ENCODE peak calls at places on chromosomes 5 and 9, in four cellular contexts. One of them, this sample, is unnamed.

GRCh38 chr5:150111121-150111520 is 24.8 kb upstream of the CSF1R start:
- DNase-seq in H9: no peak
- DNase-seq in PC-3: no peak
- DNase-seq in mesothelial cell of epicardium: peak; percentile 32
- DNase-seq in this sample: no peak

GRCh38 chr9:138049779-138050471 is 172.3 kb downstream of the CACNA1B start:
- DNase-seq in H9: no peak
- DNase-seq in PC-3: no peak
- DNase-seq in mesothelial cell of epicardium: peak; percentile 34
- DNase-seq in this sample: no peak

GRCh38 chr5:113425909-113426308 is 8.9 kb downstream of the TSSK1B start:
- DNase-seq in H9: no peak
- DNase-seq in PC-3: no peak
- DNase-seq in mesothelial cell of epicardium: no peak
- DNase-seq in this sample: no peak

GRCh38 chr5:14216902-14217301 is 73.8 kb downstream of the TRIO start:
- DNase-seq in H9: peak; percentile 80
- DNase-seq in PC-3: no peak
- DNase-seq in mesothelial cell of epicardium: no peak
- DNase-seq in this sample: no peak

GRCh38 chr5:80798633-80799032 is 143.8 kb upstream of the DHFR start:
- DNase-seq in H9: no peak
- DNase-seq in PC-3: no peak
- DNase-seq in mesothelial cell of epicardium: no peak
- DNase-seq in this sample: no peak

GRCh38 chr5:108432024-108432423 is 50.1 kb upstream of the FBXL17 start:
- DNase-seq in H9: no peak
- DNase-seq in PC-3: peak; percentile 61
- DNase-seq in mesothelial cell of epicardium: no peak
- DNase-seq in this sample: peak; percentile 29

GRCh38 chr5:113152053-113152452 is 175.5 kb downstream of the DCP2 start:
- DNase-seq in H9: no peak
- DNase-seq in PC-3: no peak
- DNase-seq in mesothelial cell of epicardium: no peak
- DNase-seq in this sample: no peak

GRCh38 chr9:76987594-76988200 is 31.8 kb upstream of the FOXB2 start:
- DNase-seq in H9: peak; percentile 73
- DNase-seq in PC-3: peak; percentile 69
- DNase-seq in mesothelial cell of epicardium: no peak
- DNase-seq in this sample: peak; percentile 39

GRCh38 chr5:6572086-6572824 is 60.6 kb downstream of the NSUN2 start:
- DNase-seq in H9: no peak
- DNase-seq in PC-3: no peak
- DNase-seq in mesothelial cell of epicardium: peak; percentile 22
- DNase-seq in this sample: no peak

GRCh38 chr9:3246231-3246630 is 279.6 kb downstream of the RFX3 start:
- DNase-seq in H9: no peak
- DNase-seq in PC-3: no peak
- DNase-seq in mesothelial cell of epicardium: no peak
- DNase-seq in this sample: no peak

GRCh38 chr5:141969783-141970741 is 1.2 kb downstream of the RNF14 start:
- DNase-seq in H9: no peak
- DNase-seq in PC-3: peak; percentile 16
- DNase-seq in mesothelial cell of epicardium: no peak
- DNase-seq in this sample: no peak

GRCh38 chr5:27682600-27682999 is 644.2 kb upstream of the CDH9 start:
- DNase-seq in H9: peak; percentile 61
- DNase-seq in PC-3: peak; percentile 40
- DNase-seq in mesothelial cell of epicardium: no peak
- DNase-seq in this sample: no peak

GRCh38 chr5:126597156-126597555 is 2.1 kb upstream of the ALDH7A1 start:
- DNase-seq in H9: no peak
- DNase-seq in PC-3: peak; percentile 78
- DNase-seq in mesothelial cell of epicardium: no peak
- DNase-seq in this sample: peak; percentile 45

This sample was measured in stromal cell of bone marrow.